ENCODE peak calls at places on chromosome 19, in eight cellular contexts. T, Y, G, A, L, O, R and S are unnamed samples.

GRCh38 chr19:43610493-43610892 is 1.4 kb upstream of the SRRM5 start:
- DNase-seq in T (no peak), Y (no peak), G (no peak), A (no peak), L (no peak), O (no peak), R (no peak), S (no peak)

GRCh38 chr19:55503447-55504251 is 15.4 kb downstream of the SSC5D start:
- DNase-seq in T (peak; percentile 95), Y (peak; percentile 96), G (peak; percentile 93), A (peak; percentile 94), L (peak; percentile 91), O (peak; percentile 63), R (no peak), S (no peak)

GRCh38 chr19:48415395-48415794 is 21.9 kb downstream of the GRIN2D start:
- DNase-seq in T (peak; percentile 85), Y (peak; percentile 71), G (peak; percentile 89), A (peak; percentile 85), L (no peak), O (no peak), R (no peak), S (no peak)

GRCh38 chr19:41699231-41699967 is 9.0 kb upstream of the CEACAM5 start:
- DNase-seq in T (no peak), Y (no peak), G (no peak), A (peak; percentile 25), L (no peak), O (no peak), R (no peak), S (no peak)

GRCh38 chr19:27966390-27966816 is 1246.5 kb downstream of the UQCRFS1 start:
- DNase-seq in T (no peak), Y (no peak), G (no peak), A (no peak), L (no peak), O (no peak), R (no peak), S (no peak)

GRCh38 chr19:39372047-39372802 is 18.7 kb downstream of the PAF1 start:
- DNase-seq in T (peak; percentile 75), Y (no peak), G (peak; percentile 56), A (peak; percentile 77), L (peak; percentile 68), O (peak; percentile 52), R (peak; percentile 94), S (no peak)

GRCh38 chr19:11496391-11497163 is 9.1 kb downstream of the ZNF653 start:
- DNase-seq in T (peak; percentile 48), Y (peak; percentile 67), G (peak; percentile 72), A (peak; percentile 59), L (no peak), O (no peak), R (peak; percentile 55), S (no peak)

GRCh38 chr19:12783226-12783848 is 7.9 kb upstream of the JUNB start:
- DNase-seq in T (no peak), Y (no peak), G (no peak), A (no peak), L (no peak), O (no peak), R (no peak), S (no peak)

GRCh38 chr19:3098515-3099346 is 4.6 kb downstream of the GNA11 start:
- DNase-seq in T (peak; percentile 45), Y (no peak), G (peak; percentile 74), A (peak; percentile 63), L (no peak), O (no peak), R (no peak), S (no peak)

GRCh38 chr19:56839665-56840451 is 668 bp downstream of the PEG3 start:
- DNase-seq in T (peak; percentile 2), Y (no peak), G (peak; percentile 89), A (peak; percentile 98), L (peak; percentile 94), O (peak; percentile 62), R (no peak), S (peak; percentile 75)

GRCh38 chr19:11324079-11324661 is 15.3 kb downstream of the RAB3D start:
- DNase-seq in T (peak; percentile 70), Y (peak; percentile 83), G (peak; percentile 89), A (peak; percentile 84), L (peak; percentile 66), O (peak; percentile 81), R (peak; percentile 92), S (peak; percentile 88)

GRCh38 chr19:13054605-13055212 is 47.9 kb downstream of the LYL1 start:
- DNase-seq in T (no peak), Y (no peak), G (no peak), A (no peak), L (no peak), O (no peak), R (no peak), S (no peak)

GRCh38 chr19:19540707-19541515 is 2.8 kb downstream of the CILP2 start:
- DNase-seq in T (no peak), Y (peak; percentile 86), G (peak; percentile 65), A (peak; percentile 36), L (no peak), O (no peak), R (no peak), S (no peak)

GRCh38 chr19:21751379-21751778 is 16.0 kb downstream of the ZNF100 start:
- DNase-seq in T (no peak), Y (no peak), G (no peak), A (no peak), L (no peak), O (no peak), R (peak; percentile 10), S (no peak)

GRCh38 chr19:38989066-38989605 is 13.6 kb upstream of the FBXO17 start:
- DNase-seq in T (no peak), Y (peak; percentile 79), G (no peak), A (peak; percentile 10), L (no peak), O (no peak), R (no peak), S (no peak)

GRCh38 chr19:43738780-43739211 is 16.0 kb downstream of the SMG9 start:
- DNase-seq in T (no peak), Y (no peak), G (peak; percentile 71), A (no peak), L (no peak), O (no peak), R (no peak), S (no peak)

GRCh38 chr19:29285878-29286277 is 72.9 kb upstream of the UQCRFS1 start:
- DNase-seq in T (no peak), Y (no peak), G (no peak), A (no peak), L (no peak), O (no peak), R (no peak), S (no peak)

GRCh38 chr19:2624537-2625091 is 77.9 kb downstream of the GNG7 start:
- DNase-seq in T (no peak), Y (no peak), G (peak; percentile 73), A (peak; percentile 48), L (no peak), O (no peak), R (no peak), S (no peak)

GRCh38 chr19:970695-971094 is 13.4 kb upstream of the WDR18 start:
- DNase-seq in T (no peak), Y (no peak), G (no peak), A (no peak), L (no peak), O (no peak), R (no peak), S (no peak)
- TF ChIP-seq CTCF in T (peak; percentile 44), Y (peak; percentile 88), G (peak; percentile 46), A (no peak), L (peak; percentile 27), O (peak; percentile 56), R (peak; percentile 58), S (peak; percentile 71)

GRCh38 chr19:52889076-52889475 is 8.4 kb downstream of the ZNF320 start:
- DNase-seq in T (no peak), Y (no peak), G (no peak), A (no peak), L (no peak), O (no peak), R (no peak), S (no peak)

GRCh38 chr19:52896431-52897148 is 845 bp downstream of the ZNF320 start:
- DNase-seq in T (no peak), Y (peak; percentile 51), G (peak; percentile 53), A (peak; percentile 31), L (no peak), O (peak; percentile 4), R (no peak), S (no peak)

GRCh38 chr19:52889931-52890330 is 7.5 kb downstream of the ZNF320 start:
- DNase-seq in T (no peak), Y (no peak), G (no peak), A (no peak), L (no peak), O (no peak), R (no peak), S (no peak)

GRCh38 chr19:52891336-52891735 is 6.1 kb downstream of the ZNF320 start:
- DNase-seq in T (no peak), Y (no peak), G (no peak), A (no peak), L (no peak), O (no peak), R (no peak), S (no peak)
- H3K4me3 ChIP-seq in T (no peak overlapping the region), Y (no peak overlapping the region), G (no peak overlapping the region), A (no peak overlapping the region), L (no peak overlapping the region), O (no peak overlapping the region), R (no peak overlapping the region), S (no peak overlapping the region)

DNA sequence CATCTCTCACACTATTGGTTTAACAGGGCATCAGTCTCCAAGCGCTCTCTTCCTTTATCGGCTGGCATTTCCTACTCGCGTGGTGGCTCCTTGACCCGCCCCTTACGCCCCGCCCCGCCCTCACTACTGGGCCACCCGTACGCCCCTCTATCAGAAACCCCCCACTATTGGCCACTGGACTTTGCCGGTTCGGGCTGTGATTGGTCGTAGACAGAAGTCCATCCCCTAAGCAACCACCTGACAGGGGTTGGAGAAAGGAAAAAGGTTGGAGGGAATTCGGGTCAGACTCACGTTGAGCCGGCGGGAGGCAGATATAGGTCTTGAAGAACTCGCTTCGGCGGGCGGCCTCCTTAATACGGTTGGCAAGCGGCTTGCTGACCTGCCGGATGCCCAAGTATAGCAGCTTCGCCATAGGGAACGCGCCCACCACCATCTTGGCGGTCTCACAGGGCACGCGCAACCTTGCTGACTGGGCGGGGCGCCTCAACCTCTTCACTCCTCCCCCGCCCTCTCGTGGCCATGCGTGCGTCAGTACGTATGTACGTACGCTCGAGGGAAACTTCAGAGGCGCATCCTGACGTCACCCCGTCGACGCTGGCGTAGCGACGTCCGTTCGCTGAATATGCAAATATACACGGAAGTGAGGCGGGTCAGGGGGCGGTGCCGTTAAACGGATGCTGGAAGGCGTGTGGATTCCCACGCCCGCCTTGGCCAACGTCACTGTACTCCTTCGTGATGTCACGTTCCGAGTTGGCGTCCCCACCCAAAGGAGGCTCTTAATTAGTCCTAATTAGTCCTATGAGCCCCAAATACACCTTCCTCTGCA is at the start of gene OPA3:
- DNase-seq in T (peak; percentile 100), Y (peak; percentile 97), G (peak; percentile 100), A (peak; percentile 100), L (peak; percentile 99), O (peak; percentile 99), R (peak; percentile 99), S (peak; percentile 99)
- TF ChIP-seq CTCF in T (no peak), Y (peak; percentile 41), G (no peak), A (no peak), L (peak; percentile 20), O (no peak), R (no peak), S (no peak)

GRCh38 chr19:58170860-58171259 is 12.0 kb upstream of the ZNF274 start:
- DNase-seq in T (no peak), Y (no peak), G (no peak), A (no peak), L (no peak), O (no peak), R (no peak), S (no peak)

GRCh38 chr19:58166708-58167280 is 16.1 kb upstream of the ZNF274 start:
- DNase-seq in T (no peak), Y (no peak), G (no peak), A (no peak), L (no peak), O (no peak), R (no peak), S (no peak)

GRCh38 chr19:58166268-58166667 is 15.7 kb upstream of the ZNF329 start:
- DNase-seq in T (no peak), Y (no peak), G (no peak), A (no peak), L (no peak), O (no peak), R (no peak), S (no peak)
- H3K4me3 ChIP-seq in T (no peak overlapping the region), Y (no peak overlapping the region), G (no peak overlapping the region), A (no peak overlapping the region), L (no peak overlapping the region), O (no peak overlapping the region), R (no peak overlapping the region), S (no peak overlapping the region)